ENCODE peak calls at places on chromosomes 3 and 15, in ten cellular contexts. One of them, this sample, is unnamed.

GRCh38 chr3:60932669-60933068 is 318.6 kb downstream of the FHIT start:
- DNase-seq in mammary epithelial cell: peak; percentile 51
- DNase-seq in lung: no peak
- DNase-seq in heart right ventricle: no peak
- DNase-seq in A673: no peak
- DNase-seq in stomach: no peak
- DNase-seq in thoracic aorta: no peak
- DNase-seq in cardiac fibroblast: no peak
- DNase-seq in heart left ventricle: no peak
- DNase-seq in HL-60: peak; percentile 58
- DNase-seq in this sample: no peak

GRCh38 chr15:42136513-42136912 is 19.9 kb downstream of the PLA2G4F start:
- DNase-seq in stomach: peak; percentile 13
- DNase-seq in lung: no peak
- DNase-seq in thoracic aorta: no peak
- DNase-seq in A673: no peak
- DNase-seq in HL-60: no peak
- DNase-seq in mammary epithelial cell: no peak
- DNase-seq in heart right ventricle: no peak
- DNase-seq in heart left ventricle: no peak
- DNase-seq in cardiac fibroblast: no peak
- DNase-seq in this sample: no peak

GRCh38 chr15:68371851-68372250 is 60.1 kb downstream of the ITGA11 start:
- DNase-seq in heart left ventricle: no peak
- DNase-seq in heart right ventricle: no peak
- DNase-seq in thoracic aorta: no peak
- DNase-seq in mammary epithelial cell: no peak
- DNase-seq in lung: no peak
- DNase-seq in cardiac fibroblast: no peak
- DNase-seq in HL-60: no peak
- DNase-seq in stomach: no peak
- DNase-seq in A673: no peak
- DNase-seq in this sample: no peak

GRCh38 chr15:57994468-57995154 is 70.9 kb downstream of the ALDH1A2 start:
- DNase-seq in thoracic aorta: no peak
- DNase-seq in mammary epithelial cell: no peak
- DNase-seq in cardiac fibroblast: no peak
- DNase-seq in heart right ventricle: no peak
- DNase-seq in lung: no peak
- DNase-seq in heart left ventricle: no peak
- DNase-seq in HL-60: no peak
- DNase-seq in A673: no peak
- DNase-seq in stomach: no peak
- DNase-seq in this sample: no peak

GRCh38 chr15:31254431-31255175 is 72.0 kb upstream of the KLF13 start:
- DNase-seq in cardiac fibroblast: peak; percentile 74
- DNase-seq in lung: no peak
- DNase-seq in HL-60: no peak
- DNase-seq in A673: no peak
- DNase-seq in mammary epithelial cell: no peak
- DNase-seq in heart right ventricle: no peak
- DNase-seq in stomach: no peak
- DNase-seq in thoracic aorta: no peak
- DNase-seq in heart left ventricle: no peak
- DNase-seq in this sample: no peak

GRCh38 chr15:48001393-48002059 is 119.3 kb upstream of the SLC24A5 start:
- DNase-seq in stomach: no peak
- DNase-seq in heart left ventricle: no peak
- DNase-seq in A673: no peak
- DNase-seq in cardiac fibroblast: no peak
- DNase-seq in thoracic aorta: no peak
- DNase-seq in lung: no peak
- DNase-seq in heart right ventricle: no peak
- DNase-seq in HL-60: peak; percentile 46
- DNase-seq in mammary epithelial cell: no peak
- DNase-seq in this sample: no peak

GRCh38 chr3:72938471-72939265 is 50.8 kb downstream of the GXYLT2 start:
- DNase-seq in cardiac fibroblast: peak; percentile 99
- DNase-seq in A673: peak; percentile 62
- DNase-seq in mammary epithelial cell: peak; percentile 63
- DNase-seq in heart right ventricle: no peak
- DNase-seq in stomach: peak; percentile 37
- DNase-seq in heart left ventricle: peak; percentile 54
- DNase-seq in thoracic aorta: peak; percentile 13
- DNase-seq in lung: peak; percentile 74
- DNase-seq in HL-60: peak; percentile 93
- DNase-seq in this sample: peak; percentile 65

GRCh38 chr3:38022301-38022700 is 7.1 kb downstream of the PLCD1 start:
- DNase-seq in cardiac fibroblast: no peak
- DNase-seq in A673: no peak
- DNase-seq in heart right ventricle: no peak
- DNase-seq in stomach: no peak
- DNase-seq in lung: no peak
- DNase-seq in mammary epithelial cell: no peak
- DNase-seq in thoracic aorta: no peak
- DNase-seq in heart left ventricle: no peak
- DNase-seq in HL-60: no peak
- DNase-seq in this sample: no peak

GRCh38 chr3:58349792-58350626 is 17.3 kb downstream of the PXK start:
- DNase-seq in heart left ventricle: no peak
- DNase-seq in HL-60: no peak
- DNase-seq in thoracic aorta: no peak
- DNase-seq in A673: no peak
- DNase-seq in mammary epithelial cell: no peak
- DNase-seq in heart right ventricle: no peak
- DNase-seq in cardiac fibroblast: no peak
- DNase-seq in lung: no peak
- DNase-seq in stomach: peak; percentile 51
- DNase-seq in this sample: no peak

GRCh38 chr3:81908596-81908995 is 147.2 kb upstream of the GBE1 start:
- DNase-seq in stomach: no peak
- DNase-seq in thoracic aorta: no peak
- DNase-seq in lung: no peak
- DNase-seq in heart right ventricle: no peak
- DNase-seq in heart left ventricle: no peak
- DNase-seq in HL-60: peak; percentile 7
- DNase-seq in cardiac fibroblast: no peak
- DNase-seq in A673: no peak
- DNase-seq in mammary epithelial cell: no peak
- DNase-seq in this sample: no peak

GRCh38 chr15:80929225-80929624 is 60.4 kb downstream of the MESD start:
- DNase-seq in lung: no peak
- DNase-seq in heart left ventricle: no peak
- DNase-seq in thoracic aorta: no peak
- DNase-seq in A673: no peak
- DNase-seq in cardiac fibroblast: no peak
- DNase-seq in mammary epithelial cell: peak; percentile 30
- DNase-seq in HL-60: no peak
- DNase-seq in stomach: no peak
- DNase-seq in heart right ventricle: no peak
- DNase-seq in this sample: no peak

GRCh38 chr15:58214941-58215340 is 76.8 kb downstream of the AQP9 start:
- DNase-seq in mammary epithelial cell: no peak
- DNase-seq in cardiac fibroblast: no peak
- DNase-seq in lung: no peak
- DNase-seq in HL-60: no peak
- DNase-seq in A673: no peak
- DNase-seq in stomach: no peak
- DNase-seq in heart right ventricle: no peak
- DNase-seq in heart left ventricle: no peak
- DNase-seq in thoracic aorta: no peak
- DNase-seq in this sample: no peak

GRCh38 chr3:131454501-131454900 is 48.3 kb downstream of the MRPL3 start:
- DNase-seq in HL-60: no peak
- DNase-seq in mammary epithelial cell: peak; percentile 64
- DNase-seq in lung: no peak
- DNase-seq in heart left ventricle: no peak
- DNase-seq in cardiac fibroblast: peak; percentile 20
- DNase-seq in stomach: no peak
- DNase-seq in heart right ventricle: no peak
- DNase-seq in A673: no peak
- DNase-seq in thoracic aorta: no peak
- DNase-seq in this sample: peak; percentile 83

GRCh38 chr3:69499899-69500316 is 114.0 kb upstream of the FRMD4B start:
- DNase-seq in HL-60: no peak
- DNase-seq in heart left ventricle: peak; percentile 35
- DNase-seq in mammary epithelial cell: no peak
- DNase-seq in heart right ventricle: peak; percentile 54
- DNase-seq in A673: no peak
- DNase-seq in stomach: no peak
- DNase-seq in lung: peak; percentile 46
- DNase-seq in thoracic aorta: no peak
- DNase-seq in cardiac fibroblast: peak; percentile 39
- DNase-seq in this sample: no peak

DNA sequence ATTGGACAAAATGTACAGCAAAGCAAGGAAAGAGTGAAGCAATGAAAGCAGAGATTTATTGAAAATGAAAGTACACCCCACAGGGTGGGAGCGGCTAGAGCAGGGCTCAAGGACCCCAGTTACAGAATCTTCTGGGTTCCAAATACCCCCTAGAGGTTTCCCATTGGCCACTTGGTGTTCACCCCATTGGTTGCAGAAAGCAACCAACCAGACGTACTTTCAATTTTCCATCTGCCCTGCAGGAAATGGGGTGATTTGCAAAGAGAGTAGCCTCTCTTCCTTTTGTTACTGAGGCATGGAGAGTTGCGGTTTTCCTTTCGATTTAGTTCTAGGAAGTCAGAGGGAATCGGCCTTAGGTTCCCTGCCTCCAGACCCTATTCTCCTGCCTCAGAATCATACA is 2.4 kb downstream of the PML start:
- DNase-seq in heart right ventricle: no peak
- DNase-seq in cardiac fibroblast: peak; percentile 69
- DNase-seq in heart left ventricle: peak; percentile 36
- DNase-seq in mammary epithelial cell: peak; percentile 79
- DNase-seq in stomach: no peak
- DNase-seq in A673: peak; percentile 66
- DNase-seq in HL-60: no peak
- DNase-seq in thoracic aorta: no peak
- DNase-seq in lung: no peak
- DNase-seq in this sample: no peak
- H3K4me3 ChIP-seq in heart right ventricle: peak overlapping the region; percentile 83
- H3K4me3 ChIP-seq in cardiac fibroblast: peak overlapping the region; percentile 97
- H3K4me3 ChIP-seq in heart left ventricle: peak overlapping the region; percentile 77
- H3K4me3 ChIP-seq in mammary epithelial cell: peak overlapping the region; percentile 91
- H3K4me3 ChIP-seq in stomach: peak overlapping the region; percentile 63
- H3K4me3 ChIP-seq in A673: peak overlapping the region; percentile 80
- H3K4me3 ChIP-seq in HL-60: peak overlapping the region; percentile 86
- H3K4me3 ChIP-seq in thoracic aorta: peak overlapping the region; percentile 95
- H3K4me3 ChIP-seq in lung: no peak overlapping the region
- H3K4me3 ChIP-seq in this sample: peak overlapping the region; percentile 85

DNA sequence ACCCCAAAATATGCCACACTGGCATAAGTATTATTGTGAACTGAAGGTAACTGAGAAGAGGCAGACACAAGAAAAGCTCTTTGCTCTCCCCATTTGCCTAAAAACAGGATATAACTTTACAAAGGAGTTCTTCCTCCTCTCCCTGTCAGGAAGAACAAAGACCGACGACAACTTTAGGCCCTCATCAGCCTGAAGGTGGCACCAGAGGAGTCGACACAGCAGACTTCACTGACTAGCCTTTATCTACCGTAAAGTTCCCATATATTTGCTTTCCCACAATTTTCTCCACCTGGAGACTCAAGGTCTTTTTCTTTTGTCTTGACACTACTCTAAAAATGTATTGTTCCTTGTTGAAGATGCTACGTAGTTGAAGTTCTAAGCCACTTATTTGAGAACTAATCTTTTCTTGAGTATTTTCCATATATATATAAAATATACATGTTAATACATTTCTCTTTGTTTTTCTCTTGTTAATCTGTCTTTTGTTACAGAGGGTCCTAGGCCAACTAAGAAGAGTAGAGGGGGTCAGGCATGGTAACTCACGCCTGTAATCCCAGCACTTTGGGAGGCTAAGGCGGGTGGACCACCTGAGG is 16.2 kb upstream of the XIRP1 start:
- DNase-seq in heart right ventricle: peak; percentile 44
- DNase-seq in A673: peak; percentile 66
- DNase-seq in HL-60: peak; percentile 58
- DNase-seq in mammary epithelial cell: peak; percentile 50
- DNase-seq in heart left ventricle: peak; percentile 65
- DNase-seq in stomach: peak; percentile 53
- DNase-seq in lung: no peak
- DNase-seq in thoracic aorta: no peak
- DNase-seq in cardiac fibroblast: peak; percentile 64
- DNase-seq in this sample: peak; percentile 4
- TF ChIP-seq CTCF in heart right ventricle: peak; percentile 67
- TF ChIP-seq CTCF in A673: peak; percentile 60
- TF ChIP-seq CTCF in HL-60: peak; percentile 72
- TF ChIP-seq CTCF in mammary epithelial cell: peak; percentile 81
- TF ChIP-seq CTCF in heart left ventricle: peak; percentile 59
- TF ChIP-seq CTCF in stomach: peak; percentile 47
- TF ChIP-seq CTCF in lung: peak; percentile 49
- TF ChIP-seq CTCF in thoracic aorta: peak; percentile 39
- TF ChIP-seq CTCF in cardiac fibroblast: peak; percentile 76
- TF ChIP-seq CTCF in this sample: peak; percentile 74

GRCh38 chr3:196736670-196737374 is 2.8 kb upstream of the PAK2 start:
- DNase-seq in heart left ventricle: no peak
- DNase-seq in lung: no peak
- DNase-seq in HL-60: no peak
- DNase-seq in A673: no peak
- DNase-seq in thoracic aorta: no peak
- DNase-seq in stomach: no peak
- DNase-seq in mammary epithelial cell: no peak
- DNase-seq in cardiac fibroblast: peak; percentile 26
- DNase-seq in heart right ventricle: no peak
- DNase-seq in this sample: no peak
- H3K4me3 ChIP-seq in heart left ventricle: no peak overlapping the region
- H3K4me3 ChIP-seq in lung: no peak overlapping the region
- H3K4me3 ChIP-seq in HL-60: no peak overlapping the region
- H3K4me3 ChIP-seq in A673: no peak overlapping the region
- H3K4me3 ChIP-seq in thoracic aorta: no peak overlapping the region
- H3K4me3 ChIP-seq in stomach: no peak overlapping the region
- H3K4me3 ChIP-seq in mammary epithelial cell: no peak overlapping the region
- H3K4me3 ChIP-seq in cardiac fibroblast: no peak overlapping the region
- H3K4me3 ChIP-seq in heart right ventricle: no peak overlapping the region
- H3K4me3 ChIP-seq in this sample: no peak overlapping the region

DNA sequence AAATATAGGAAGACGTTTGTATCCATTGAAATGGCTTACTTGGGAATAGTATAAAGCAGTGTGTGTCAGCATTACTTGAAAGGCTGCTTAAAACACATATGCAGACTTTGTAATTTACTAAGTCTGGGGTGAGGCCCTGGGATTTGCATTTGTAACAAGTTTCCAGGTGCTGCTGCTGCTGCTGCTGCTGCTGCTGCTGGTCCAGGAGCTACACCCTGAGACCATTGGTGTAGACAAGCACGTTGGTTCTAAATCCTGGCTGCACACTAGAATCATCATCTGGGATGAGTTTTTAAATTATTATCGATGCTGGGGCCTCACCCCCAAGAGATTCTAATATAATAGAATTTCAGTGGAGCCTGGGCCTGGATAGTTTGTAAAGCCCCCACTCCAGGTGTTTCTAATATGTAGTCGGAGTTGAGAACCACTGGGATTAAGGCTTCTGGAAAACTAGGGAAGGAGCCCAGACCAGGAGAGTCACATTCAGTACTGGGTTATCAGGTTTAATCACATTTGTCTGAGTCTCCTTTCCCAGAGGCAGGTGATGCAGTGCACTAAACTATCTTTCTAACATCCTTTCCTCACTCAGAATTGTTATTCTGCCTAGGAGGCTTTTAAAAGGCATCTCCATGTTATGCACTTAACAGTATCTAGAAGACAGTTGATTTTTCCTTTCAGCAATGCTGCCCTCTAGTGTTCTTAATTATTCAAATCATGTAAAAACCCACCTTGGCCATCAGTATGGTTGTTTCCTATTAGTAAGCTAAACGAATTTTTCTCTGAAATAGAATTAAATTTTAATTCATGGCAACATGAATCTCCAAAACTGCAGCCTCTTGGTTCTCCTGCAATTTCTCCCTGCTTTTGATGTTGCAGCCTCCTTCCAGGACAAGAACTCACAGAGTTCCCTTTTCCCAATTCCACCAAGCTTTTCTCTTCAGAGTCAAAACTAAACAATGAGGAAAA is 45.4 kb downstream of the SSR3 start:
- DNase-seq in lung: no peak
- DNase-seq in A673: peak; percentile 77
- DNase-seq in mammary epithelial cell: peak; percentile 44
- DNase-seq in thoracic aorta: no peak
- DNase-seq in HL-60: no peak
- DNase-seq in cardiac fibroblast: peak; percentile 77
- DNase-seq in heart right ventricle: no peak
- DNase-seq in stomach: no peak
- DNase-seq in heart left ventricle: no peak
- DNase-seq in this sample: no peak
- TF ChIP-seq CTCF in lung: peak; percentile 43
- TF ChIP-seq CTCF in A673: peak; percentile 78
- TF ChIP-seq CTCF in mammary epithelial cell: peak; percentile 57
- TF ChIP-seq CTCF in thoracic aorta: peak; percentile 71
- TF ChIP-seq CTCF in HL-60: peak; percentile 13
- TF ChIP-seq CTCF in cardiac fibroblast: peak; percentile 47
- TF ChIP-seq CTCF in heart right ventricle: peak; percentile 60
- TF ChIP-seq CTCF in stomach: peak; percentile 22
- TF ChIP-seq CTCF in heart left ventricle: peak; percentile 75
- TF ChIP-seq CTCF in this sample: peak; percentile 58

This sample was measured in epithelial cell of proximal tubule.